ENCODE peak calls at places on chromosomes 7 and 10, in five cellular contexts. B is mucosa of descending colon, N is neural progenitor cell, D is spleen, V is mesothelial cell of epicardium. P is an unnamed sample.

GRCh38 chr10:11894381-11895107 is 71.4 kb downstream of the PROSER2 start:
- DNase-seq in V (no peak), N (no peak), B (no peak), D (peak), P (no peak)

GRCh38 chr7:113873554-113874151 is 45.2 kb downstream of the PPP1R3A start:
- DNase-seq in B (no peak), D (no peak), N (no peak), V (no peak), P (no peak)

GRCh38 chr7:132516042-132516840 is 60.0 kb downstream of the PLXNA4 start:
- DNase-seq in V (no peak), B (no peak), D (no peak), N (no peak), P (no peak)

GRCh38 chr10:48309711-48310226 is 3.3 kb downstream of the MAPK8 start:
- DNase-seq in V (no peak), N (peak), D (no peak), B (no peak), P (no peak)

GRCh38 chr7:117781707-117782106 is 91.5 kb downstream of the CTTNBP2 start:
- DNase-seq in N (no peak), V (no peak), B (no peak), D (no peak), P (no peak)

GRCh38 chr10:73797324-73798025 is 12.1 kb downstream of the ZSWIM8 start:
- DNase-seq in V (no peak), B (no peak), N (no peak), D (no peak), P (no peak)

GRCh38 chr7:106604303-106604918 is 56.5 kb downstream of the CCDC71L start:
- DNase-seq in V (no peak), N (no peak), B (no peak), D (no peak), P (no peak)

GRCh38 chr7:41060796-41061195 is 642.1 kb downstream of the INHBA start:
- DNase-seq in N (no peak), D (no peak), V (no peak), B (no peak), P (no peak)

GRCh38 chr10:122435212-122435827 is 19.1 kb upstream of the ARMS2 start:
- DNase-seq in D (no peak), N (peak), V (no peak), B (peak), P (no peak)

GRCh38 chr7:100166317-100166940 is 2.0 kb downstream of the GAL3ST4 start:
- DNase-seq in B (no peak), V (no peak), N (no peak), D (no peak), P (no peak)

GRCh38 chr10:71419750-71420149 is 23.0 kb downstream of the CDH23 start:
- DNase-seq in D (no peak), V (no peak), N (no peak), B (no peak), P (no peak)

GRCh38 chr7:41788556-41788955 is 85.7 kb upstream of the INHBA start:
- DNase-seq in V (no peak), N (no peak), B (no peak), D (no peak), P (no peak)

GRCh38 chr7:27547401-27547800 is 115.3 kb downstream of the HIBADH start:
- DNase-seq in D (no peak), B (no peak), N (no peak), V (no peak), P (no peak)

GRCh38 chr7:73631558-73631957 is 7.2 kb upstream of the MLXIPL start:
- DNase-seq in N (no peak), D (no peak), V (no peak), B (no peak), P (no peak)

GRCh38 chr7:5425507-5426225 is 2.0 kb upstream of the TNRC18 start:
- DNase-seq in D (peak), B (peak), V (no peak), N (peak), P (no peak)

GRCh38 chr10:571643-572042 is 117.8 kb downstream of the DIP2C start:
- DNase-seq in D (no peak), B (no peak), N (no peak), V (no peak), P (no peak)

GRCh38 chr10:13936826-13937225 is 350.1 kb downstream of the PRPF18 start:
- DNase-seq in B (no peak), V (no peak), N (no peak), D (no peak), P (no peak)

GRCh38 chr10:127813290-127813689 is 76.3 kb downstream of the FOXI2 start:
- DNase-seq in N (peak), V (no peak), D (no peak), B (no peak), P (no peak)

GRCh38 chr10:74738985-74739567 is 87.3 kb upstream of the KAT6B start:
- DNase-seq in V (no peak), N (no peak), B (peak), D (no peak), P (peak)

GRCh38 chr10:43105119-43105792 is 28.4 kb downstream of the RET start:
- DNase-seq in N (peak), V (peak), B (peak), D (peak), P (peak)

GRCh38 chr10:8055420-8056349 is 1.2 kb downstream of the GATA3 start:
- DNase-seq in D (peak), B (peak), N (no peak), V (no peak), P (no peak)

GRCh38 chr7:43480581-43480980 is 102.3 kb upstream of the STK17A start:
- DNase-seq in B (no peak), D (no peak), N (no peak), V (no peak), P (no peak)

GRCh38 chr7:155527664-155528063 is 18.7 kb downstream of the CNPY1 start:
- DNase-seq in N (no peak), B (no peak), V (no peak), D (no peak), P (no peak)

GRCh38 chr7:129676017-129676897 is 64.7 kb downstream of the NRF1 start:
- DNase-seq in V (no peak), D (no peak), B (no peak), N (no peak), P (no peak)

GRCh38 chr7:71740196-71740560 is 608.2 kb downstream of the GALNT17 start:
- DNase-seq in D (no peak), N (no peak), B (no peak), V (no peak), P (no peak)

GRCh38 chr7:71750290-71750689 is 618.3 kb downstream of the GALNT17 start:
- DNase-seq in D (no peak), V (no peak), N (no peak), B (no peak), P (no peak)

DNA sequence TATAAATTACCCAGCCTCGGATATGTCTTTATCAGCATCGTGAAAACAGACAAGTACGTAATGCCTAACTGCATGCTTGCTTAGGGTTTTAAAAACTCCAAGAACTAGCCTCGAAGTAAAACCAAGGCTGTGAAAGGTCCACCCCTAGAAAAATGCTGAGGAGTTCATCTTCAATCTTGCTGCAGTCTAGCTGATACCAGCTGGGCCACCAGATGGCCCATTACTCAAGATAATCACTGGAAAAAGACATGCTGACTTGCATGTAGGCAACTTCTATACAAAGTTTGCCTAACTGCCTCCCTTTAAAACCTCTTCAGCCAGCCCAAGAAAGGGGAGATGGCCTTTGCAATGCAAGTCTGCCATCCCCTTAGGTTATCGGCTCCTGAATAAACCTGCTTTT is 614.1 kb downstream of the GALNT17 start:
- DNase-seq in V (no peak), D (no peak), N (peak), B (no peak), P (no peak)
- TF ChIP-seq CTCF in V (no peak), D (no peak), N (peak), B (no peak), P (no peak)

DNA sequence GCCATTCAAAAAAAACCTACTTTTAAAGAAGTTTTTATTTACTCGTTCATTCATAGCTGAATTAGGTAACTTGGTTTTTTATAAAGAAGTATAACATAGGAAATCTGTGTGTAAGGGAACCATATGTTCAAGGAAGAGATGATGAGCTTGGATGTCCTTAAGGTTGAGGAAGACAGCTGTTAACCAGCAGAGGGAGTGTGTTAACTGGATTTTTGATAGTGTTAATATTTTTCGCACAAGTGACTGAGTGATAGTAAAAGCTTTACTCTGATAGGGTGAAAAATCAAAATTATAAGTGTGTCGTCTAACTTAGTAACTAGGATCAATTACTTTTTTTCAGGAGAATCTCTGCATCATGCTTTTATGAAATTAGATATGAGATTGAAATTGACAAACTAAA is 134.7 kb downstream of the ARL5B start:
- DNase-seq in N (peak), B (peak), D (no peak), V (no peak), P (no peak)
- TF ChIP-seq CTCF in N (peak), B (no peak), D (peak), V (peak), P (no peak)

DNA sequence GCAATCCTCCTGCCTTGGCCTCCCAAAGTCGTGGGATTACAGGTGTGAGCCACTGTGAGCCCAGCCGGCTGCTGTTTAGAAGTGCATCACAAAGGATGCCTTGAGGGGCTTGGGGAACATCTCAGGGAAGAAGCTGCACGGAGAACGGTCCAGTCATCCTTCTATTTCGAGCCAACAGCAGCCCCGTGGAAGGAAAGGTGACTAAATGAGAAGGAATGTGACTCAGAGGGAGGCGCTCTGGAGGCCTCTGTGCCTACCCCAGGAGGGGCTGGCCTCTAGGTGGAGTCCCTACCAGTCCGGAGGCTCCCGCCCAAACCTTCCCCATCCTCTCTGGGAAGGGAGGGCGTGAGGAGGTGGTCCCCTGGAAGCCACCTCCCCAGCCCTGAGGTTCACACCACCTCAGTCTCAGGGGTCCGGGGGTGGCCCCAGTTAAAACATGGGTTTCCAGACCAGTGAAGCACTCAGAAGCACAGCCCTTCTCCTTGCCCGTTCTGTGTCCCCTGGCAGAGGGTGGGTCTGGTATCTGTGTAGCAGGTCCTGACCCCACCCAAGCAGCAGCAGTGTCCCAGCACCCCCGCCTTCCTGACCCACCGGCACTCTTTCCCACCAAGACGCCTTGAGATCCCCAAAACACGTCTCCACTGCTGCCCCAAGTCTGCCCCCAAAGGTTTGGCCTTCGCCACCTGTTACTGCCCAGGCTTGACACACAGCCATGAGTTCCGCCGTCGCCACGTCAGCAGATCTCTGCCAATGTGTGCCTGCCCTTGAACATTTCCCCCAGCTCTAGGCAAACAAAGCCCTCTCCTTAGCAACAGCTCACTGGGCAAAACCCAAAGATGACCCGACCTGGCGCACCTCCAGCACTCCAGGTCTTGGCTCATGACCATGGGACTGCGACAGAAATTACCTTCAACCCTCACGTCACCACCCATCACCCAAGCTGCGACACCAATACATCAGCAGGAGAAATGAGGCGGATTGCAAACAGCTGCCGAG is 75.9 kb downstream of the CTBP2 start:
- DNase-seq in V (no peak), N (no peak), D (peak), B (no peak), P (no peak)
- TF ChIP-seq CTCF in V (no peak), N (no peak), D (no peak), B (no peak), P (no peak)

DNA sequence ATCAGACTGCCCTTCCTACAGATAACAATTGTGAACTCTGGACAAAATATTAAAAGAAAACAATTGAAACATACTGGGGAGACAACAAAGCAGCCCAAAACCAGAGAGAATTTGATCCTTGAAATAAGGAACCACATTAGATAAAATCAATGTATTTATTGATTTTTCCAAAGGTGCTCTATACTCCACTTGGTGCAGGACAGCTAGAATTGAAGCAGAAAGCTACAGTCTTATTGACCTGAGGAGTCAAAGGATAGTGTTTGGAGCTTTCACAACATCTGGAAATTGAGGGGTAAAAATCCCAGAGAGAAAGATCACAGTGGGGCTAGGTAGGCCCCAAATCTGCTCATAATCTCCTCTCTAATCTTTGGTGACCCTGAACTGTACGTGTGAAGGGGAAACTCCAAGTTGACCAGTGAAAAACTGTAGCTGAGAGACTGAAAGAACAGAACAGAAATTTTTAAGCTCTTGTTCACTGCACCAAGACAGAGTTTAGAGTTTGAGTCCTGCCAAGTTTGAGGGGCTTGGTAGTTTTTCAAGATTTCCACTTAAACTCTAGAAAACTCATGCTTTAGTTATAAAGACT is 70.2 kb downstream of the SAMD9 start:
- DNase-seq in D (no peak), V (no peak), B (no peak), N (no peak), P (no peak)
- TF ChIP-seq CTCF in D (no peak), V (no peak), B (no peak), N (no peak), P (no peak)

DNA sequence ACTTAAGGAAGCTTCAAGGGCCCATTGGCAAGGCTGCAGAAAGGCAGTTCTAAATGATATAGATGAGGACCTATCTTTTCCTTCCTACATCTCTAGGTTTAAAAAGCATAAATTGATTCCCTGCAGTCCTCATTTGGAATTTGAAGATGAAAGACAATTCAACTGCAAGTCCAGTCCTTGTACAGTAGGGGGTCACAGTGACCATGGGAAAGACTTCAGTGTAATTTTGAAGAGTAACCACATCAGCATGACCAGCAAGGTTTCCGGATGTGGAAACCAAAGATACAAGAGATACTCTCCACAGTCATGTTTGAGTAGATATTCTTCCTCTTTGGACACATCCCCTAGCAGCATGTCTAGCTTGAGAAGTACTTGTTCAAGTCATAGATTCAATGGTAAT is 539.2 kb upstream of the TEX47 start:
- DNase-seq in N (no peak), D (no peak), B (no peak), V (no peak), P (no peak)
- TF ChIP-seq CTCF in N (no peak), D (no peak), B (no peak), V (no peak), P (no peak)

DNA sequence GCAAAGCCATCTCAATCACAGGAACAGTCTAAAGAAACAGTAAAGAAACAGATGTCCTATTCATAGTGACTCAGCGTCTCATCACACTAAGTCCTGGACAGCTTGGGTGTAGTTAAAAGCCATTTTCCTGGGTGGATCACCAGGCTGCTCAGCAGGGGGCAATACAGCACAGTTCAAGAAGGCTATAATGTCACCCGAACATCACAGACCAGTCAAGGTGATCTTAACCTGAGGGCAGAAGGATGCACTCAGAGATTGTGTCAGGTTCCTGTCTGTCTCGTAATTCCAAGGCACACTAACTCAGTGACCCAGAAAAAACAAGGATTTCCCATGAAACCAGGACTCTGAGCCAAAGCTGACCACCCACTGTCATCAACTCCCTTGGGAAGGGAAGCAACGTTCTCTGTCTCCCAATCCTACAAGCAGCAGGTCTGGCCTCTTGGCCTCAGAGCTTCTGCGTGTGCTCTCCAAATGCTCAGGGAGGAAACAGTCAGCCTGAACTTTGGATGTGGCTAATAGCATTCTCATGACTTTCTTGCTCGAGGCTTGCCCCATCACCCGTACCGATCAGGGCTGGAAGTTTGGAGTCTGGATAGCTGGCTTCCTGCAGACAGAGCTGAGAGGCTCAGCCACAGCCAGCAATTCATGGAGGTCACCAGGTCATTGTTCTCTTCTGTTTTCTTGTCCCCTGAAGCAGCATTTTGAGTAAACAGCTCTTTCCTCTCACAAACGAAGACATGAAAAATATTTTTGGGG is 90.4 kb upstream of the FAM171A1 start:
- DNase-seq in D (no peak), V (no peak), B (peak), N (no peak), P (no peak)
- TF ChIP-seq CTCF in D (peak), V (no peak), B (no peak), N (no peak), P (no peak)